ENCODE peak calls at places on chromosomes 5 and 9, in five cellular contexts. One of them, this sample, is unnamed.

GRCh38 chr9:123267481-123268239 is 726 bp downstream of the STRBP start:
- DNase-seq in fibroblast of villous mesenchyme: no peak
- DNase-seq in AG04450: no peak
- DNase-seq in HFF-Myc: no peak
- DNase-seq in body of pancreas: peak; percentile 26
- DNase-seq in this sample: no peak

GRCh38 chr5:99169309-99169708 is 240.5 kb upstream of the CHD1 start:
- DNase-seq in fibroblast of villous mesenchyme: peak; percentile 1
- DNase-seq in AG04450: no peak
- DNase-seq in HFF-Myc: no peak
- DNase-seq in body of pancreas: no peak
- DNase-seq in this sample: no peak

GRCh38 chr5:143842920-143843319 is 31.0 kb downstream of the HMHB1 start:
- DNase-seq in fibroblast of villous mesenchyme: no peak
- DNase-seq in AG04450: no peak
- DNase-seq in HFF-Myc: no peak
- DNase-seq in body of pancreas: no peak
- DNase-seq in this sample: no peak

GRCh38 chr9:88593537-88594185 is 58.7 kb downstream of the NXNL2 start:
- DNase-seq in fibroblast of villous mesenchyme: peak; percentile 82
- DNase-seq in AG04450: no peak
- DNase-seq in HFF-Myc: no peak
- DNase-seq in body of pancreas: peak; percentile 54
- DNase-seq in this sample: peak; percentile 87

GRCh38 chr9:114484854-114485443 is 20.3 kb downstream of the WHRN start:
- DNase-seq in fibroblast of villous mesenchyme: peak; percentile 73
- DNase-seq in AG04450: peak; percentile 45
- DNase-seq in HFF-Myc: peak; percentile 51
- DNase-seq in body of pancreas: no peak
- DNase-seq in this sample: peak; percentile 60

GRCh38 chr9:96199006-96199405 is 103.0 kb downstream of the HSD17B3 start:
- DNase-seq in fibroblast of villous mesenchyme: no peak
- DNase-seq in AG04450: no peak
- DNase-seq in HFF-Myc: no peak
- DNase-seq in body of pancreas: no peak
- DNase-seq in this sample: no peak

GRCh38 chr5:54440456-54440893 is 15.0 kb upstream of the HSPB3 start:
- DNase-seq in fibroblast of villous mesenchyme: peak; percentile 17
- DNase-seq in AG04450: no peak
- DNase-seq in HFF-Myc: no peak
- DNase-seq in body of pancreas: no peak
- DNase-seq in this sample: peak; percentile 10

GRCh38 chr5:175800656-175801081 is 70.7 kb upstream of the CPLX2 start:
- DNase-seq in fibroblast of villous mesenchyme: peak; percentile 20
- DNase-seq in AG04450: no peak
- DNase-seq in HFF-Myc: no peak
- DNase-seq in body of pancreas: no peak
- DNase-seq in this sample: peak; percentile 47

GRCh38 chr9:13380903-13381302 is 101.4 kb upstream of the MPDZ start:
- DNase-seq in fibroblast of villous mesenchyme: no peak
- DNase-seq in AG04450: no peak
- DNase-seq in HFF-Myc: no peak
- DNase-seq in body of pancreas: peak; percentile 60
- DNase-seq in this sample: no peak

GRCh38 chr9:132249690-132250089 is 87.8 kb downstream of the NTNG2 start:
- DNase-seq in fibroblast of villous mesenchyme: no peak
- DNase-seq in AG04450: no peak
- DNase-seq in HFF-Myc: no peak
- DNase-seq in body of pancreas: no peak
- DNase-seq in this sample: no peak

GRCh38 chr9:35729101-35729500 is 2.9 kb downstream of the TLN1 start:
- DNase-seq in fibroblast of villous mesenchyme: no peak
- DNase-seq in AG04450: no peak
- DNase-seq in HFF-Myc: no peak
- DNase-seq in body of pancreas: no peak
- DNase-seq in this sample: no peak

GRCh38 chr9:74940600-74940999 is 12.1 kb downstream of the C9orf40 start:
- DNase-seq in fibroblast of villous mesenchyme: peak; percentile 28
- DNase-seq in AG04450: no peak
- DNase-seq in HFF-Myc: no peak
- DNase-seq in body of pancreas: peak; percentile 14
- DNase-seq in this sample: peak; percentile 39

GRCh38 chr5:102858221-102858620 is 103.1 kb downstream of the PAM start:
- DNase-seq in fibroblast of villous mesenchyme: no peak
- DNase-seq in AG04450: no peak
- DNase-seq in HFF-Myc: no peak
- DNase-seq in body of pancreas: no peak
- DNase-seq in this sample: peak; percentile 15

GRCh38 chr9:37002413-37003217 is 31.5 kb downstream of the PAX5 start:
- DNase-seq in fibroblast of villous mesenchyme: no peak
- DNase-seq in AG04450: no peak
- DNase-seq in HFF-Myc: no peak
- DNase-seq in body of pancreas: no peak
- DNase-seq in this sample: no peak
- H3K4me3 ChIP-seq in fibroblast of villous mesenchyme: no peak overlapping the region
- H3K4me3 ChIP-seq in AG04450: no peak overlapping the region
- H3K4me3 ChIP-seq in HFF-Myc: no peak overlapping the region
- H3K4me3 ChIP-seq in body of pancreas: no peak overlapping the region
- H3K4me3 ChIP-seq in this sample: no peak overlapping the region

GRCh38 chr5:126540631-126541030 is 54.4 kb downstream of the ALDH7A1 start:
- DNase-seq in fibroblast of villous mesenchyme: no peak
- DNase-seq in AG04450: no peak
- DNase-seq in HFF-Myc: no peak
- DNase-seq in body of pancreas: no peak
- DNase-seq in this sample: no peak

GRCh38 chr5:126543009-126543408 is 52.0 kb downstream of the ALDH7A1 start:
- DNase-seq in fibroblast of villous mesenchyme: no peak
- DNase-seq in AG04450: no peak
- DNase-seq in HFF-Myc: no peak
- DNase-seq in body of pancreas: no peak
- DNase-seq in this sample: no peak

GRCh38 chr5:126543660-126544059 is 51.4 kb downstream of the ALDH7A1 start:
- DNase-seq in fibroblast of villous mesenchyme: no peak
- DNase-seq in AG04450: no peak
- DNase-seq in HFF-Myc: no peak
- DNase-seq in body of pancreas: peak; percentile 16
- DNase-seq in this sample: no peak

GRCh38 chr5:126542441-126542840 is 52.6 kb downstream of the ALDH7A1 start:
- DNase-seq in fibroblast of villous mesenchyme: no peak
- DNase-seq in AG04450: no peak
- DNase-seq in HFF-Myc: no peak
- DNase-seq in body of pancreas: no peak
- DNase-seq in this sample: no peak

DNA sequence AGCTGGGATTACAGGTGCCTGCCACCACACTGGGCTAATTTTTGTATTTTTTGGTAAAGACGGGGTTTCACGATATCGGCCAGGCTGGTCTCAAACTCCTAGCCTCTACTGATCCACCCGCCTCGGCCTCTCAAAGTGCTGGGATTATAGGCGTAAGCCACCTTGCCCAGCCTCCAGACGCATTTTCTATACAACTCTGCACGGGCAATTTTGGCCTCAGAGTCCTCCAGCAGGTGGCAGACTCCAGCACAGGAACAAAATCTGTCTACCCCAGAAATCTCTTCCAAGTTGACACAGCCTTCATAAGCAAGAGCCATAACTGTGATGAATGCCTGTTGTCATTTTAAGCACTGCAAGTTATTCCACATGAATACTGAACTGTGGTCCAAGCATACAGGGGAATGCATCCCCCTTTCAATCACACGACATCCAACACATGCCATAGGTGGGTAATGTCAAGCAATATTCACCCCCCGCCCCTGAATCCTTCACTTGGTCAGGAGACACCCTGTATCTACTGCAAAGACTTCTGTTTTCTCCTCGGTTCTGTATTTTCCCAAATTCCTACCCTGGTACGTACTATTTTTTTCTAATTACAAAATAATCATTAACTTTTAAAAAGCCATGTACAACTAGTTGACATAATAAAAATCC is 50.8 kb downstream of the ALDH7A1 start:
- DNase-seq in fibroblast of villous mesenchyme: peak; percentile 54
- DNase-seq in AG04450: no peak
- DNase-seq in HFF-Myc: no peak
- DNase-seq in body of pancreas: no peak
- DNase-seq in this sample: peak; percentile 64
- TF ChIP-seq CTCF in fibroblast of villous mesenchyme: peak; percentile 68
- TF ChIP-seq CTCF in AG04450: peak; percentile 60
- TF ChIP-seq CTCF in HFF-Myc: peak; percentile 68
- TF ChIP-seq CTCF in body of pancreas: no peak
- TF ChIP-seq CTCF in this sample: peak; percentile 75

DNA sequence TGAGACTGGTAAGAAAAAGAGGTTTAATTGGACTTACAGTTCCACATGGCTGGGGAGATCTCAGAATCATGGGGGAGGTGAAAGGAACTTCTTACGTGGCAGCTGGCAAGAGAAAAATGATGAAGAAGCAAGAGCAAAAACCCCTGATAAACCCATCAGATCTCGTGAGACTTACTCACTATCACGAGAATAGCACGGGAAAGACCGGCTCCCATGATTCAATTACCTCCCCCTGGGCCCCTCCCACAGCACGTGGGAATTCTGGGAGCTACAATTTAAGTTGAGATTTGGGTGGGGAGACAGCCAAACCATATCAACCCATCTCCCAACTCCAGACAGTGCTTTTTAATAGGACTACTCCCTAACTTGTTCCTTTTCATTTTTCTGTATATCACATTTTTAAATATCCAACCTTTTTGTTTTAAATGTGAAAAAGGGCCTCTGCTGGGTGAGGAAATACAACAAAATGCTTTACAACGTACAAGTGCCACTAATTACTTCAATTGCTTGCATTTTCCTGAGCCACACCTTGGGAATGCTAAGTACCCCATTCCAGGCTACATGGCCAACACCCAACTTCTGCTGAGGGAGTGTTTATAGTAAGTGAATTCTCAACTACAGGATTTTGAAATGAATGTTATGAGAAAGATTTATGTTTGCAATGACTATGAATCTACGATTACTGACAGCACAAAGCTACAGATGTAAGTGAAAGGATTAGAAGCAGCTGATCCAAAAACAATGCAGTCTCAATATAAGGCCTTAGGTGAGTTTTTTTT is 294.1 kb upstream of the CD180 start:
- DNase-seq in fibroblast of villous mesenchyme: peak; percentile 35
- DNase-seq in AG04450: no peak
- DNase-seq in HFF-Myc: no peak
- DNase-seq in body of pancreas: no peak
- DNase-seq in this sample: no peak
- H3K4me3 ChIP-seq in fibroblast of villous mesenchyme: no peak overlapping the region
- H3K4me3 ChIP-seq in AG04450: no peak overlapping the region
- H3K4me3 ChIP-seq in HFF-Myc: no peak overlapping the region
- H3K4me3 ChIP-seq in body of pancreas: no peak overlapping the region
- H3K4me3 ChIP-seq in this sample: no peak overlapping the region

GRCh38 chr9:97487880-97488279 is 13.6 kb upstream of the TMOD1 start:
- DNase-seq in fibroblast of villous mesenchyme: no peak
- DNase-seq in AG04450: no peak
- DNase-seq in HFF-Myc: no peak
- DNase-seq in body of pancreas: no peak
- DNase-seq in this sample: no peak

GRCh38 chr9:97484134-97484533 is 17.3 kb upstream of the TMOD1 start:
- DNase-seq in fibroblast of villous mesenchyme: no peak
- DNase-seq in AG04450: no peak
- DNase-seq in HFF-Myc: no peak
- DNase-seq in body of pancreas: peak; percentile 25
- DNase-seq in this sample: no peak

GRCh38 chr9:97491216-97491999 is 10.1 kb upstream of the TMOD1 start:
- DNase-seq in fibroblast of villous mesenchyme: peak; percentile 25
- DNase-seq in AG04450: no peak
- DNase-seq in HFF-Myc: no peak
- DNase-seq in body of pancreas: no peak
- DNase-seq in this sample: no peak

GRCh38 chr9:97487107-97487506 is 14.4 kb upstream of the TMOD1 start:
- DNase-seq in fibroblast of villous mesenchyme: no peak
- DNase-seq in AG04450: no peak
- DNase-seq in HFF-Myc: no peak
- DNase-seq in body of pancreas: no peak
- DNase-seq in this sample: no peak
- TF ChIP-seq CTCF in fibroblast of villous mesenchyme: peak; percentile 37
- TF ChIP-seq CTCF in AG04450: peak; percentile 52
- TF ChIP-seq CTCF in HFF-Myc: peak; percentile 51
- TF ChIP-seq CTCF in body of pancreas: no peak
- TF ChIP-seq CTCF in this sample: peak; percentile 31

DNA sequence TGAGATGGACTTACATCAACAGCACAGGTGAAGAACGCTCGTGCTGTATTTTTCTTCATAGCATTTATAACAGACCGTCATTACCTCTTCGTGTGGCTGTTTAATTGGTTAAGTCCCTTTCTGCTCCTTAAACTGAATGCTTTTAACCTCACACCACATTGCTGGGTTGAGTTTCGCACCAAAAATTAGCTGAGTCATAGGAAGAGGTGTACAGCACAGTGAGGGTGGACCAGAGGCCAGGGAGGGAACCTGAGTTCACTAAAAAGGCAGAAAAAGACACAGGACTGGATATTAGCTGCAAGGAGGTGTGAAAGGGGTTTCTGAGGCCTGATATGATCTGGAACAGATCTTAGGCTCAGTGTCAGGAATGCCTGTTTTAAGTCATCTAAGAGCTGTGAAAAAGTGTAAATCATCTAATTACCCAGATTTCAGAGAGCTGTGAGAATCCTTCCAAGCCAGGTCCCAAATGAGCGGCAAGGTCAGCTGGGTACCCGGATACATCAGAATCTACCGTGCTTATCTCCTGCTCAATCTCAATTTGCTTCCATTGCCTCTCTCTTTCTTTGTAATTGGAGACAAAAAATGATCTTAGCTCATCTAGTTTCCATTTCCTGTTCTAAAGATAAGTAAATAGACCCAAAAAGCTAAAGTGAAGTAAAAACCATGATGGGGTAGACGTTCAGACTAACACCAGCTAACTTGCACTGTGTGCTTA is 7.1 kb upstream of the CFAP90 start:
- DNase-seq in fibroblast of villous mesenchyme: no peak
- DNase-seq in AG04450: no peak
- DNase-seq in HFF-Myc: no peak
- DNase-seq in body of pancreas: no peak
- DNase-seq in this sample: no peak
- H3K4me3 ChIP-seq in fibroblast of villous mesenchyme: no peak overlapping the region
- H3K4me3 ChIP-seq in AG04450: no peak overlapping the region
- H3K4me3 ChIP-seq in HFF-Myc: no peak overlapping the region
- H3K4me3 ChIP-seq in body of pancreas: no peak overlapping the region
- H3K4me3 ChIP-seq in this sample: no peak overlapping the region

GRCh38 chr9:4923580-4924544 is 61.2 kb upstream of the JAK2 start:
- DNase-seq in fibroblast of villous mesenchyme: peak; percentile 63
- DNase-seq in AG04450: no peak
- DNase-seq in HFF-Myc: no peak
- DNase-seq in body of pancreas: no peak
- DNase-seq in this sample: no peak
- TF ChIP-seq CTCF in fibroblast of villous mesenchyme: peak; percentile 53
- TF ChIP-seq CTCF in AG04450: peak; percentile 58
- TF ChIP-seq CTCF in HFF-Myc: peak; percentile 37
- TF ChIP-seq CTCF in body of pancreas: peak; percentile 22
- TF ChIP-seq CTCF in this sample: peak; percentile 40